ENCODE peak calls at places on chromosomes 16 and 17, in seven cellular contexts. One of them, this sample, is unnamed.

GRCh38 chr17:42878123-42878880 is 22.3 kb upstream of the G6PC1 start:
- DNase-seq in esophagus muscularis mucosa: no peak
- DNase-seq in ascending aorta: no peak
- DNase-seq in fibroblast of lung: no peak
- DNase-seq in neural crest cell: no peak
- DNase-seq in cardiac fibroblast: no peak
- DNase-seq in B cell: no peak
- DNase-seq in this sample: no peak

GRCh38 chr17:45437461-45438283 is 5.0 kb upstream of the ARHGAP27 start:
- DNase-seq in neural crest cell: no peak
- DNase-seq in ascending aorta: no peak
- DNase-seq in B cell: no peak
- DNase-seq in fibroblast of lung: no peak
- DNase-seq in esophagus muscularis mucosa: no peak
- DNase-seq in cardiac fibroblast: no peak
- DNase-seq in this sample: no peak

GRCh38 chr16:31438414-31438813 is 4.2 kb downstream of the ZNF843 start:
- DNase-seq in ascending aorta: no peak
- DNase-seq in fibroblast of lung: no peak
- DNase-seq in B cell: no peak
- DNase-seq in neural crest cell: no peak
- DNase-seq in cardiac fibroblast: no peak
- DNase-seq in esophagus muscularis mucosa: no peak
- DNase-seq in this sample: no peak

GRCh38 chr17:83064732-83065659 is 14.4 kb upstream of the METRNL start:
- DNase-seq in esophagus muscularis mucosa: no peak
- DNase-seq in neural crest cell: no peak
- DNase-seq in B cell: peak
- DNase-seq in cardiac fibroblast: no peak
- DNase-seq in ascending aorta: peak
- DNase-seq in fibroblast of lung: no peak
- DNase-seq in this sample: no peak

GRCh38 chr16:3149630-3150345 is 15.0 kb downstream of the ZNF213 start:
- DNase-seq in fibroblast of lung: peak
- DNase-seq in neural crest cell: peak
- DNase-seq in cardiac fibroblast: peak
- DNase-seq in B cell: peak
- DNase-seq in esophagus muscularis mucosa: no peak
- DNase-seq in ascending aorta: peak
- DNase-seq in this sample: peak

GRCh38 chr17:36731806-36732205 is 130.4 kb downstream of the MRM1 start:
- DNase-seq in B cell: no peak
- DNase-seq in cardiac fibroblast: no peak
- DNase-seq in fibroblast of lung: no peak
- DNase-seq in esophagus muscularis mucosa: no peak
- DNase-seq in neural crest cell: no peak
- DNase-seq in ascending aorta: no peak
- DNase-seq in this sample: no peak

GRCh38 chr16:54493076-54493475 is 206.5 kb upstream of the IRX3 start:
- DNase-seq in esophagus muscularis mucosa: no peak
- DNase-seq in ascending aorta: no peak
- DNase-seq in B cell: no peak
- DNase-seq in cardiac fibroblast: peak
- DNase-seq in neural crest cell: no peak
- DNase-seq in fibroblast of lung: peak
- DNase-seq in this sample: no peak

GRCh38 chr16:3175157-3176153 is 12.5 kb upstream of the OR1F1 start:
- DNase-seq in neural crest cell: peak
- DNase-seq in ascending aorta: no peak
- DNase-seq in fibroblast of lung: no peak
- DNase-seq in cardiac fibroblast: peak
- DNase-seq in esophagus muscularis mucosa: no peak
- DNase-seq in B cell: no peak
- DNase-seq in this sample: no peak

GRCh38 chr16:4746991-4747574 is 12.7 kb downstream of the DNAAF8 start:
- DNase-seq in cardiac fibroblast: no peak
- DNase-seq in fibroblast of lung: peak
- DNase-seq in neural crest cell: no peak
- DNase-seq in esophagus muscularis mucosa: no peak
- DNase-seq in B cell: no peak
- DNase-seq in ascending aorta: no peak
- DNase-seq in this sample: no peak

GRCh38 chr16:74724820-74725549 is 24.3 kb upstream of the MLKL start:
- DNase-seq in cardiac fibroblast: peak
- DNase-seq in fibroblast of lung: peak
- DNase-seq in neural crest cell: peak
- DNase-seq in esophagus muscularis mucosa: no peak
- DNase-seq in ascending aorta: peak
- DNase-seq in B cell: no peak
- DNase-seq in this sample: no peak

GRCh38 chr17:73647331-73647730 is 3.1 kb upstream of the SDK2 start:
- DNase-seq in esophagus muscularis mucosa: no peak
- DNase-seq in cardiac fibroblast: no peak
- DNase-seq in ascending aorta: no peak
- DNase-seq in neural crest cell: no peak
- DNase-seq in fibroblast of lung: no peak
- DNase-seq in B cell: no peak
- DNase-seq in this sample: no peak

GRCh38 chr17:41629826-41630670 is 5.7 kb upstream of the KRT17 start:
- DNase-seq in cardiac fibroblast: no peak
- DNase-seq in neural crest cell: no peak
- DNase-seq in B cell: no peak
- DNase-seq in esophagus muscularis mucosa: no peak
- DNase-seq in fibroblast of lung: no peak
- DNase-seq in ascending aorta: no peak
- DNase-seq in this sample: no peak

GRCh38 chr16:74740795-74741304 is 33.8 kb downstream of the FA2H start:
- DNase-seq in ascending aorta: no peak
- DNase-seq in cardiac fibroblast: no peak
- DNase-seq in fibroblast of lung: peak
- DNase-seq in esophagus muscularis mucosa: no peak
- DNase-seq in B cell: no peak
- DNase-seq in neural crest cell: no peak
- DNase-seq in this sample: no peak

GRCh38 chr16:17194190-17194780 is 276.5 kb downstream of the XYLT1 start:
- DNase-seq in cardiac fibroblast: peak
- DNase-seq in B cell: peak
- DNase-seq in neural crest cell: peak
- DNase-seq in ascending aorta: peak
- DNase-seq in esophagus muscularis mucosa: no peak
- DNase-seq in fibroblast of lung: peak
- DNase-seq in this sample: peak

GRCh38 chr16:654034-654433 is 4.9 kb downstream of the WDR90 start:
- DNase-seq in B cell: no peak
- DNase-seq in neural crest cell: no peak
- DNase-seq in esophagus muscularis mucosa: no peak
- DNase-seq in cardiac fibroblast: no peak
- DNase-seq in fibroblast of lung: no peak
- DNase-seq in ascending aorta: no peak
- DNase-seq in this sample: no peak

GRCh38 chr17:82611140-82612058 is 36.8 kb downstream of the WDR45B start:
- DNase-seq in neural crest cell: no peak
- DNase-seq in fibroblast of lung: peak
- DNase-seq in ascending aorta: no peak
- DNase-seq in B cell: no peak
- DNase-seq in esophagus muscularis mucosa: no peak
- DNase-seq in cardiac fibroblast: peak
- DNase-seq in this sample: no peak

GRCh38 chr16:80804061-80804450 is 342 bp downstream of the CDYL2 start:
- DNase-seq in fibroblast of lung: peak
- DNase-seq in B cell: no peak
- DNase-seq in neural crest cell: peak
- DNase-seq in esophagus muscularis mucosa: no peak
- DNase-seq in cardiac fibroblast: peak
- DNase-seq in ascending aorta: peak
- DNase-seq in this sample: no peak

GRCh38 chr17:17866897-17867296 is 30.1 kb upstream of the SREBF1 start:
- DNase-seq in fibroblast of lung: no peak
- DNase-seq in B cell: no peak
- DNase-seq in cardiac fibroblast: no peak
- DNase-seq in esophagus muscularis mucosa: no peak
- DNase-seq in ascending aorta: no peak
- DNase-seq in neural crest cell: no peak
- DNase-seq in this sample: no peak

GRCh38 chr17:2215616-2216364 is 87.8 kb downstream of the SMG6 start:
- DNase-seq in cardiac fibroblast: peak
- DNase-seq in neural crest cell: no peak
- DNase-seq in fibroblast of lung: peak
- DNase-seq in B cell: peak
- DNase-seq in esophagus muscularis mucosa: no peak
- DNase-seq in ascending aorta: peak
- DNase-seq in this sample: peak

GRCh38 chr17:42982266-42982665 is 1.9 kb downstream of the RUNDC1 start:
- DNase-seq in ascending aorta: no peak
- DNase-seq in neural crest cell: no peak
- DNase-seq in cardiac fibroblast: no peak
- DNase-seq in esophagus muscularis mucosa: no peak
- DNase-seq in fibroblast of lung: no peak
- DNase-seq in B cell: no peak
- DNase-seq in this sample: no peak

GRCh38 chr17:78176548-78177025 is 8.2 kb downstream of the SYNGR2 start:
- DNase-seq in esophagus muscularis mucosa: no peak
- DNase-seq in cardiac fibroblast: peak
- DNase-seq in B cell: peak
- DNase-seq in neural crest cell: peak
- DNase-seq in fibroblast of lung: peak
- DNase-seq in ascending aorta: peak
- DNase-seq in this sample: peak

GRCh38 chr16:5736209-5736608 is 638.6 kb upstream of the EEF2KMT start:
- DNase-seq in neural crest cell: no peak
- DNase-seq in cardiac fibroblast: no peak
- DNase-seq in B cell: no peak
- DNase-seq in fibroblast of lung: no peak
- DNase-seq in ascending aorta: no peak
- DNase-seq in esophagus muscularis mucosa: no peak
- DNase-seq in this sample: no peak

GRCh38 chr16:26644912-26645543 is 421.7 kb upstream of the C16orf82 start:
- DNase-seq in ascending aorta: no peak
- DNase-seq in cardiac fibroblast: no peak
- DNase-seq in neural crest cell: no peak
- DNase-seq in esophagus muscularis mucosa: peak
- DNase-seq in B cell: no peak
- DNase-seq in fibroblast of lung: no peak
- DNase-seq in this sample: no peak

DNA sequence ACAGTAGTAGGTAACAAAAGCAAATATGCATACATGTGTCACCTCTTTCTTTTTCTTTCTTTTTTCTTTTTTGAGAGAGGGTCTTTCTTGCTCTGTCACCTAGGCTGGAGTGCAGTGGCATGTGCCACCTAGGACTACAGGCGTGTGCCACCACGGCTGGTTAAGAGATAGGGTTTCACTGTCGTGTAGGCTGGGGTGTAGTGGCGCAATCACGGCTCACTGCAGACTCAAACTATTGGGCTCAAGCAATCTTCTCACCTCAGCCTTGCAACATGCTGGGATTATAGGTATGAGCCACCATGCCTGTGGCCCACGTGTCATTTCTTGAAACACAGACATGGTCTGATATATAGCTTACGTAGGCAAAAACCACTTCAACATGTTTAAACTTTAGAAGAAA is 397.7 kb upstream of the PMFBP1 start:
- DNase-seq in fibroblast of lung: no peak
- DNase-seq in esophagus muscularis mucosa: no peak
- DNase-seq in neural crest cell: no peak
- DNase-seq in B cell: no peak
- DNase-seq in ascending aorta: no peak
- DNase-seq in cardiac fibroblast: no peak
- DNase-seq in this sample: no peak
- TF ChIP-seq CTCF in fibroblast of lung: no peak
- TF ChIP-seq CTCF in esophagus muscularis mucosa: no peak
- TF ChIP-seq CTCF in neural crest cell: no peak
- TF ChIP-seq CTCF in B cell: no peak
- TF ChIP-seq CTCF in ascending aorta: no peak
- TF ChIP-seq CTCF in cardiac fibroblast: no peak
- TF ChIP-seq CTCF in this sample: no peak

DNA sequence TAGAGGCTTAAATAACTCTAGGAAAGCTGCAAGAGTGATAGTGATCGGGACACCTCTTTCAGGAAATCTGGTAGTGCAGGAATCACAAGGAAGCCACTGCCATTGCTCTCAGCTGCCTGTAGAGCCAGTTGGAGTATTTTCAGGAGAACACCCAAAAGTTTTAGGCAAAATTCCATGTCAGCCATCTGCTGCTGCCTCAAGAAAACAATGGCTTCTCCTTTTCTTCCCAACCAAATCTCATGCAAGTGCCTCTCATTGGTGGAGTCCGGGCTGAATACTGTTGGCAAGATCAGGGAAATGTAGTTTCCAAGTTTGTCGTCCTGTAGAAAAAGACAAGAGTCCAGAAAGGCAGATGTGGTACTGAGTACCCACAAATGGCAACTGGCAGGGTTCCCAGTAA is 54.9 kb upstream of the TANC2 start:
- DNase-seq in fibroblast of lung: no peak
- DNase-seq in ascending aorta: no peak
- DNase-seq in cardiac fibroblast: no peak
- DNase-seq in esophagus muscularis mucosa: no peak
- DNase-seq in B cell: no peak
- DNase-seq in neural crest cell: no peak
- DNase-seq in this sample: no peak
- TF ChIP-seq CTCF in fibroblast of lung: no peak
- TF ChIP-seq CTCF in ascending aorta: no peak
- TF ChIP-seq CTCF in cardiac fibroblast: no peak
- TF ChIP-seq CTCF in esophagus muscularis mucosa: no peak
- TF ChIP-seq CTCF in B cell: no peak
- TF ChIP-seq CTCF in neural crest cell: no peak
- TF ChIP-seq CTCF in this sample: no peak

DNA sequence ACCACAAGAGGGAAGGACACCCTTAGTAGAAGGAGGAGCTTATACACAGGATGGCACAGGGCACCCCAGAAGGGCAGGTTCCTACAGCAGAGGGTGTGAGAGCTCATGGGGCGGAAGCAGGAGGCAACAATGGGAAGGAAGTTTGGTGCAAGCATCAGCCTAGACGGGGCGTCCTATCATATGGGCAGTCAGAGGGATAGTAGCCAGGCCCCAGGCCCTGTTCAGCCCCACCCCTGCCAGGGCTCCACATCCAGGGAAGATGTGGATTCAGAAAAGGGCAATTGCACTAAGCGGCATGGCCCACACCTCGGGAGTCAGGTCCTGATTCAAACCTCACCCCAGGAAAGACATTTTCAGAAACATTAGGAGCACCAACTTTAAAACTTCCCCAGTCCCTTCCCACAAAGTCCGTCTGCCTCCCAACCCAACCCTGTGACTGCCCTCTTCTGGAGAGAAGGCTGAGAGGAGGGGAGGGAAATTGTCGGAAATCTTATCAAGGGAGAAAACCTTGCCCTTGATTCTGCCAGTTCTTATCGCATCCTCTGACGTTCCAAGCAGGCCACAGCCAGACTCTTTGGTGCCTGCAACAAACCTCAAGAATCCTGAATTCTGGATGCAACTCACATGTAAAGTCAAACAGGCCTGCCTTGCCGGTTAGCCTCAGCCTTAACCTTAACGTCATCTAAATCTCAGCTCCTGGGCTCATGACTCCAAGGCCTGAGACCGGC is 198.8 kb upstream of the CDH5 start:
- DNase-seq in fibroblast of lung: peak
- DNase-seq in B cell: no peak
- DNase-seq in esophagus muscularis mucosa: no peak
- DNase-seq in ascending aorta: no peak
- DNase-seq in neural crest cell: no peak
- DNase-seq in cardiac fibroblast: no peak
- DNase-seq in this sample: no peak
- TF ChIP-seq CTCF in fibroblast of lung: peak
- TF ChIP-seq CTCF in B cell: no peak
- TF ChIP-seq CTCF in esophagus muscularis mucosa: no peak
- TF ChIP-seq CTCF in ascending aorta: no peak
- TF ChIP-seq CTCF in neural crest cell: no peak
- TF ChIP-seq CTCF in cardiac fibroblast: peak
- TF ChIP-seq CTCF in this sample: no peak

GRCh38 chr17:8572767-8573166 is 57.8 kb downstream of the MYH10 start:
- DNase-seq in fibroblast of lung: peak
- DNase-seq in ascending aorta: no peak
- DNase-seq in B cell: no peak
- DNase-seq in esophagus muscularis mucosa: no peak
- DNase-seq in neural crest cell: no peak
- DNase-seq in cardiac fibroblast: peak
- DNase-seq in this sample: no peak
- TF ChIP-seq CTCF in fibroblast of lung: peak
- TF ChIP-seq CTCF in ascending aorta: no peak
- TF ChIP-seq CTCF in B cell: no peak
- TF ChIP-seq CTCF in esophagus muscularis mucosa: peak
- TF ChIP-seq CTCF in neural crest cell: peak
- TF ChIP-seq CTCF in cardiac fibroblast: peak
- TF ChIP-seq CTCF in this sample: no peak

This sample was measured in GM20000.